ENCODE peak calls at places on chromosomes 5 and 9, in four cellular contexts. P is K562, I is GM12878, F is GM12891. S is an unnamed sample.

GRCh38 chr9:26685857-26686256 is 206.7 kb downstream of the CAAP1 start:
- DNase-seq in P (no peak), I (no peak), F (no peak), S (no peak)

GRCh38 chr9:124470726-124471125 is 20.5 kb downstream of the ADGRD2 start:
- DNase-seq in P (no peak), I (no peak), F (no peak), S (no peak)

GRCh38 chr9:98807811-98808195 is 333 bp downstream of the GALNT12 start:
- DNase-seq in P (peak), I (no peak), F (peak), S (no peak)

GRCh38 chr5:95708876-95709275 is 22.3 kb upstream of the RHOBTB3 start:
- DNase-seq in P (no peak), I (no peak), F (no peak), S (no peak)

GRCh38 chr9:12862596-12862995 is 87.8 kb downstream of the LURAP1L start:
- DNase-seq in P (no peak), I (no peak), F (no peak), S (no peak)

GRCh38 chr9:91776409-91777365 is 173.3 kb downstream of the ROR2 start:
- DNase-seq in P (no peak), I (no peak), F (no peak), S (no peak)

GRCh38 chr9:36902063-36902735 is 131.9 kb downstream of the PAX5 start:
- DNase-seq in P (no peak), I (no peak), F (no peak), S (no peak)

GRCh38 chr9:36780186-36780585 is 207.5 kb downstream of the MELK start:
- DNase-seq in P (no peak), I (no peak), F (no peak), S (no peak)

GRCh38 chr5:41457942-41458341 is 52.5 kb downstream of the PLCXD3 start:
- DNase-seq in P (no peak), I (no peak), F (no peak), S (no peak)

GRCh38 chr9:122912964-122913673 is at the start of gene ZBTB6:
- DNase-seq in P (peak), I (peak), F (peak), S (peak)

GRCh38 chr9:133895335-133895734 is 96.8 kb downstream of the VAV2 start:
- DNase-seq in P (no peak), I (no peak), F (no peak), S (no peak)

GRCh38 chr9:121189006-121189405 is 12.7 kb downstream of the RAB14 start:
- DNase-seq in P (no peak), I (no peak), F (no peak), S (no peak)

GRCh38 chr5:108233617-108234016 is 148.3 kb downstream of the FBXL17 start:
- DNase-seq in P (no peak), I (no peak), F (no peak), S (no peak)

GRCh38 chr9:14372437-14373318 is 58.7 kb upstream of the NFIB start:
- DNase-seq in P (peak), I (no peak), F (no peak), S (no peak)

GRCh38 chr9:9750719-9751118 is 862.1 kb downstream of the PTPRD start:
- DNase-seq in P (no peak), I (no peak), F (no peak), S (no peak)

GRCh38 chr5:9661316-9662015 is 31.3 kb upstream of the TAS2R1 start:
- DNase-seq in P (no peak), I (no peak), F (no peak), S (no peak)

GRCh38 chr5:29162297-29162696 is 2031.2 kb upstream of the CDH6 start:
- DNase-seq in P (no peak), I (no peak), F (no peak), S (no peak)

GRCh38 chr9:70553718-70554673 is 139.5 kb upstream of the KLF9 start:
- DNase-seq in P (no peak), I (no peak), F (no peak), S (no peak)

GRCh38 chr9:126406075-126406675 is 79.5 kb downstream of the MVB12B start:
- DNase-seq in P (no peak), I (no peak), F (no peak), S (no peak)

GRCh38 chr9:129889936-129890717 is 54.9 kb downstream of the USP20 start:
- DNase-seq in P (no peak), I (peak), F (no peak), S (peak)

GRCh38 chr5:179153921-179154345 is 93.8 kb downstream of the ZNF354C start:
- DNase-seq in P (no peak), I (no peak), F (no peak), S (no peak)

GRCh38 chr5:149348463-149348862 is 3.2 kb downstream of the GRPEL2 start:
- DNase-seq in P (no peak), I (no peak), F (no peak), S (no peak)

GRCh38 chr9:106936680-106937079 is 73.7 kb downstream of the ZNF462 start:
- DNase-seq in P (no peak), I (no peak), F (no peak), S (no peak)

GRCh38 chr9:68983797-68984419 is 30.0 kb downstream of the PRKACG start:
- DNase-seq in P (no peak), I (no peak), F (no peak), S (no peak)

GRCh38 chr9:115733318-115733717 is 420.3 kb upstream of the PAPPA start:
- DNase-seq in P (no peak), I (no peak), F (no peak), S (no peak)

GRCh38 chr5:149488645-149489306 is 62.5 kb downstream of the CSNK1A1 start:
- DNase-seq in P (peak), I (no peak), F (no peak), S (peak)

GRCh38 chr9:33765411-33765810 is 29.9 kb upstream of the PRSS3 start:
- DNase-seq in P (no peak), I (no peak), F (no peak), S (no peak)

GRCh38 chr5:50711280-50711679 is 44.8 kb downstream of the PARP8 start:
- DNase-seq in P (no peak), I (peak), F (peak), S (peak)

GRCh38 chr5:115584501-115584900 is 17.8 kb downstream of the TICAM2 start:
- DNase-seq in P (no peak), I (no peak), F (no peak), S (no peak)

GRCh38 chr9:20402273-20402875 is 219.9 kb downstream of the MLLT3 start:
- DNase-seq in P (no peak), I (no peak), F (no peak), S (no peak)

GRCh38 chr9:75229605-75230332 is 141.5 kb downstream of the OSTF1 start:
- DNase-seq in P (no peak), I (no peak), F (no peak), S (no peak)

GRCh38 chr9:10062629-10063395 is 550.0 kb downstream of the PTPRD start:
- DNase-seq in P (no peak), I (no peak), F (no peak), S (no peak)

DNA sequence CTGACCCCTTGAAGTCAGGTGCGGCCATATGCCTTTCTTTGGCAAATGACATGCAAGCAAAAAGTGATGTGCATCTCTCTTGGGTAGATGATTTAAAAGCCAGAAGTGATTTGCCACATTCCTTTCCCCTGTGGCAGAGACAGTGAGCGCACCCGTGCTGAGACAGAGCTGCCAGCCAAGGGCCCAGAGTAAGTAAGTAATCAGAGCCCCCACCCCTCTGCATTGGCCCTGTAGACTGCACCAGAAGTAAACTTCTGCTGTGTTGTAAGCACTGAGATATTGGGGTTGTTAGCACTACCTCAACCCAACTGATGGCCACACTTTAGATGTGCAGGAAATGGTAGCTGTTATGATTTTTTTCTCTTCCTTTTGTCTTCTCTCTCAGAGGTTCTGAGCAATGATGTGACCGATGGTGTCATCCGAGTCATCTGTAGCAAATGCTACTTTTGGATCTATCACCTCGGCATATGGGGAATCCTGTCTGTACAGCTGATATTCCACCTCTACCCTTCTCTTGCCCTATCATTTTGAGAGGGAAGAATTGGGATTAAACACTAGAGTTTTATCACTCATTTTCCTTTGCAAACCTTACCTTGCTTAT is 58.0 kb downstream of the DOCK2 start:
- DNase-seq in P (no peak), I (no peak), F (no peak), S (no peak)
- TF ChIP-seq SPI1 in P (no peak), I (no peak), F (no peak), S (no peak)

DNA sequence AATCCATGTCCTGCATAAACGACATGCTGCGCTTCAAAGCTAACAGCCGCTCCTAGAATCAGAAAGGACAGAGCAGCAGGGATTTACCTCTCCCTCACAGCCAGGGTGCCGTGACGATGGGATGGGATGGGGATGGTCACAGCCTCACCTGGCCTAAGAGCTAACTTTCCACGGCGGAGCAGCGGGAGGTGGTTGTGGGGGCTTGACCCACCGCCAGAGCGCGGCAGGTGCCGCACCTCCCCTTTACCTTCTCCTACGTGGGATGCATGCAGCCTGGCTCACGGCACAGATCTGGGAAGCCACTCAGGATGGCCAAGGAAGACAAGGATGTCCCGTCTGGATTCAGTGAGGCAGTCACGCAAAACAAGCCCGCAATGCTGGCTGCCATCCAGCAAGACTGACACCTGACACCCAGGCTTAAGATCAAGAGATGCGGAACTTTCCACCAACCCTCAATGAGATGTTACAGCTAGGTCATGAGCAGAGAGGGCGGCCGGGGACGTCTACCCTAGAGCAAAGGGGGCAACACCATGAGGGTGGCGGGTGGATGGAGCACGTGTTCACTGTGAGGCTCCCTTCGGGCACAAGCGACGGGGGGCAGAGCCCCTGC is 5.8 kb downstream of the BRD9 start:
- DNase-seq in P (no peak), I (no peak), F (no peak), S (no peak)
- TF ChIP-seq SPI1 in P (no peak), I (no peak), F (no peak), S (no peak)

GRCh38 chr9:32552172-32552872 is at the start of the genes SMIM27 and TOPORS:
- DNase-seq in P (peak), I (peak), F (peak), S (peak)
- TF ChIP-seq SPI1 in P (no peak), I (no peak), F (no peak), S (no peak)

DNA sequence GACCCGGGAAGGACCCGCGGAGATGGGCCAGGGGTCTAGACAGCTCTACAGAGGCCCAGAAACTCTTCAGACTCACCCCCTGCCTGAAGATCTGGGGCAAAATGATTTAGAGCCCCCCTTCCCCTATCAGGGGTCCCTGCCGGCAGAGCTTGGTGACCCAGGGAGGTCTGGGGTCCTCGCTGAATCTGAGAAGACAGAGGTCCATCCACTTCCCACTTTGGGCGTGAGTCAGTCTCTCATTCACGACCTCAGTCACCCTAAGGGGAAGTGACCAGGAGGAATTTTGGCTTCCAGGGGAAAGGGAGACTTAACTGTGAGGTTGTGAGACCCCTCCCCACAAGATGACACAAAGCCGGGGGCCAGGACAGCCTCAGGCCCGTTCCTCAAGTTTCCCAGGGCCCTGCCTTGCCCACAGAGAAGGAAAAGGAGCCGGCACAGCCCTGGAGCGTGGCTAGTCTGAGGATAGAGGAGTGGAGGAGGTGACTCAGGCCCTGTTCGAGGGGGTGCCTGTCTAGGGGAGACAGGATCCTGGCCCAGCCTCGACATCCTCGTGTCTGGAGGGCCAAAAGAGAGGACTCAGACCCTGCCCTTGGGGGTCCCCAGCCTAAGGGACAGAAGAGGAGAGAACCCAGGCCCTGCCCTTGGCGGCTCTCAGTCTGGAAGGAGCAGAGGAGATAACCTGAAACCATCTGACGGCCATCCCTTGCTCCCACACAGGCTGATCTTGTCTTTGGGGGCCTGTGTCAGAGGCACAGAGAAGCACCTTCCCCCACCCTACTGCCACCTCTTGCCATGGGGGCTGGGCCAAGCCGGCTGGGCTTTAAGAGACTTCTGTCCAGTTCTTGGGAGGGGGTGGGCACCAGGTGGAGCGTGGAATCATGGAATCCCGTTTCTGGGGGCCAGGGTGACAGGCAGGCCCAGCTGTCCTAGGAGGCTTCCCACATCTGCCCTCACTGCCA is 885 bp downstream of the PDLIM4 start:
- DNase-seq in P (peak), I (no peak), F (peak), S (no peak)
- TF ChIP-seq SPI1 in P (peak), I (no peak), F (no peak), S (no peak)

GRCh38 chr5:56816546-56817081 is 1.3 kb downstream of the MAP3K1 start:
- DNase-seq in P (peak), I (no peak), F (peak), S (peak)
- TF ChIP-seq SPI1 in P (no peak), I (no peak), F (no peak), S (no peak)

GRCh38 chr5:126849101-126849678 is 72.3 kb downstream of the LMNB1 start:
- DNase-seq in P (no peak), I (no peak), F (no peak), S (no peak)
- TF ChIP-seq SPI1 in P (no peak), I (no peak), F (no peak), S (no peak)

S was measured in HL-60.